ENCODE peak calls at places on chromosomes 2 and 18, in nine cellular contexts. I, F, L, R, W, N, X, C and Q are unnamed samples.

GRCh38 chr2:3423492-3424170 is 44.1 kb downstream of the TRAPPC12 start:
- DNase-seq in I (no peak), F (peak), L (peak), R (peak), W (peak), N (peak), X (peak), C (no peak), Q (peak)

GRCh38 chr2:100949377-100949776 is 52.7 kb upstream of the RPL31 start:
- DNase-seq in I (no peak), F (no peak), L (no peak), R (no peak), W (no peak), N (no peak), X (no peak), C (no peak), Q (no peak)

GRCh38 chr18:42784612-42785011 is 330.9 kb downstream of the RIT2 start:
- DNase-seq in I (no peak), F (no peak), L (no peak), R (no peak), W (no peak), N (peak), X (no peak), C (no peak), Q (no peak)

GRCh38 chr2:3523551-3524041 is 4.3 kb upstream of the ADI1 start:
- DNase-seq in I (no peak), F (no peak), L (peak), R (no peak), W (no peak), N (peak), X (no peak), C (no peak), Q (no peak)

GRCh38 chr18:78720456-78721250 is 259.0 kb upstream of the SALL3 start:
- DNase-seq in I (no peak), F (no peak), L (no peak), R (no peak), W (no peak), N (no peak), X (no peak), C (no peak), Q (no peak)

GRCh38 chr18:76491801-76492668 is 3.0 kb downstream of the ZNF516 start:
- DNase-seq in I (no peak), F (no peak), L (peak), R (peak), W (no peak), N (peak), X (peak), C (no peak), Q (no peak)

GRCh38 chr18:55239764-55240163 is 280.5 kb upstream of the CCDC68 start:
- DNase-seq in I (no peak), F (no peak), L (no peak), R (no peak), W (no peak), N (no peak), X (no peak), C (no peak), Q (no peak)

GRCh38 chr2:155080394-155080793 is 381.9 kb downstream of the KCNJ3 start:
- DNase-seq in I (no peak), F (no peak), L (no peak), R (no peak), W (no peak), N (no peak), X (no peak), C (no peak), Q (no peak)

GRCh38 chr2:127048618-127048935 is 58.4 kb downstream of the BIN1 start:
- DNase-seq in I (no peak), F (no peak), L (no peak), R (no peak), W (no peak), N (no peak), X (no peak), C (no peak), Q (no peak)

GRCh38 chr18:33755918-33756590 is 178.0 kb downstream of the ASXL3 start:
- DNase-seq in I (peak), F (no peak), L (peak), R (no peak), W (no peak), N (peak), X (peak), C (no peak), Q (no peak)

GRCh38 chr2:218229851-218230250 is 12.9 kb downstream of the ARPC2 start:
- DNase-seq in I (no peak), F (no peak), L (no peak), R (no peak), W (no peak), N (no peak), X (peak), C (no peak), Q (peak)

GRCh38 chr2:46431481-46432235 is 47.7 kb upstream of the TMEM247 start:
- DNase-seq in I (no peak), F (no peak), L (peak), R (no peak), W (no peak), N (peak), X (no peak), C (no peak), Q (no peak)

GRCh38 chr2:182866095-182866460 is 359 bp downstream of the FRZB start:
- DNase-seq in I (no peak), F (no peak), L (peak), R (no peak), W (no peak), N (no peak), X (peak), C (no peak), Q (no peak)

GRCh38 chr18:24930974-24931373 is 421.0 kb downstream of the ZNF521 start:
- DNase-seq in I (no peak), F (no peak), L (no peak), R (no peak), W (no peak), N (no peak), X (no peak), C (no peak), Q (no peak)

GRCh38 chr2:209638346-209638745 is 133.3 kb upstream of the UNC80 start:
- DNase-seq in I (no peak), F (no peak), L (no peak), R (no peak), W (no peak), N (peak), X (no peak), C (no peak), Q (no peak)